ENCODE peak calls at places on chromosomes 4 and X, in four cellular contexts. E, X, N and C are unnamed samples.

GRCh38 chr4:23979534-23979933 is 89.7 kb upstream of the PPARGC1A start:
- DNase-seq in N (no peak), E (no peak), X (no peak), C (no peak)

GRCh38 chrX:150361777-150362351 is 1.3 kb upstream of the MAMLD1 start:
- DNase-seq in X (no peak), E (no peak), N (no peak), C (peak; percentile 40)

GRCh38 chr4:76341063-76341462 is 34.5 kb downstream of the STBD1 start:
- DNase-seq in N (no peak), E (peak; percentile 51), X (no peak), C (no peak)

GRCh38 chr4:82138376-82138775 is 235.4 kb downstream of the HNRNPD start:
- DNase-seq in N (no peak), X (no peak), E (no peak), C (no peak)

GRCh38 chr4:86184216-86184915 is 175.5 kb downstream of the MAPK10 start:
- DNase-seq in N (no peak), E (no peak), X (no peak), C (no peak)

GRCh38 chrX:124476562-124476961 is 130.2 kb downstream of the SH2D1A start:
- DNase-seq in N (no peak), X (no peak), E (no peak), C (no peak)

GRCh38 chrX:139559383-139560042 is 29.0 kb downstream of the F9 start:
- DNase-seq in E (peak; percentile 4), N (peak; percentile 36), X (peak; percentile 30), C (peak; percentile 20)

GRCh38 chr4:40681600-40682297 is 52.1 kb upstream of the RBM47 start:
- DNase-seq in N (no peak), X (no peak), E (no peak), C (no peak)

GRCh38 chrX:65451663-65452062 is 82.9 kb downstream of the LAS1L start:
- DNase-seq in N (peak; percentile 15), X (no peak), E (peak; percentile 9), C (peak; percentile 9)

GRCh38 chrX:2829469-2830246 is 928 bp downstream of the GYG2 start:
- DNase-seq in N (no peak), E (no peak), X (no peak), C (no peak)

GRCh38 chr4:123825596-123826291 is 429.1 kb downstream of the SPRY1 start:
- DNase-seq in E (no peak), N (no peak), X (no peak), C (no peak)

GRCh38 chr4:100362363-100362762 is 155.5 kb downstream of the EMCN start:
- DNase-seq in E (no peak), X (no peak), N (no peak), C (no peak)

GRCh38 chr4:52657317-52657629 is 1.8 kb downstream of the USP46 start:
- DNase-seq in X (no peak), E (no peak), N (no peak), C (no peak)
- TF ChIP-seq MAX in X (no peak), E (no peak), N (no peak), C (no peak)

DNA sequence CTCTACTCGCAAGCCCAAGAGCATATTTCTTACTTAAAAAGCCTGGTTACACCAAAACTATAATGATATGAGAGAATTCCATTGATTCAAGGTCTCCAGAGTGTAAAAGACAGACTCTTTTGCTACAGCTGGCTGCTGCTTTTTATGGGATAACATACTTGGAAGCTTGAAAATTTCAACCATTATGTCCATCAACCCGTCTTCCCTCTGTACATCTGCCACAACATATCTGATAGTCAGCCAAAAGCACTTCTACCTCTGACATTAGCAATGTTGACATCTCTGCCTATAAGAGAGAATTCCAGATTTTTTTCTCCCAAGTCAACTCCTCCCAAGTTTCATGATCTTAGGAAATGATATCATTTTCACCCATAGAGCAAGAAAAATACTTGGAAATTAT is 54.4 kb upstream of the IQCM start:
- DNase-seq in E (no peak), X (no peak), N (no peak), C (no peak)
- TF ChIP-seq POLR2AphosphoS5 in E (no peak), X (no peak), N (no peak), C (no peak)

GRCh38 chr4:184444215-184444952 is 30.0 kb downstream of the IRF2 start:
- DNase-seq in X (no peak), N (no peak), E (no peak), C (no peak)
- TF ChIP-seq FOXM1 in X (no peak), N (no peak), E (no peak), C (no peak)

GRCh38 chr4:2484993-2485392 is 16.1 kb downstream of the RNF4 start:
- DNase-seq in E (no peak), N (no peak), X (peak; percentile 62), C (no peak)
- TF ChIP-seq MAX in E (no peak), N (no peak), X (no peak), C (no peak)

GRCh38 chrX:154436290-154436596 is 711 bp upstream of the GDI1 start:
- DNase-seq in E (no peak), N (no peak), X (no peak), C (no peak)

GRCh38 chrX:154437971-154438893 is 1.3 kb downstream of the GDI1 start:
- DNase-seq in E (no peak), N (no peak), X (no peak), C (no peak)

GRCh38 chrX:154437398-154437752 is 421 bp downstream of the GDI1 start:
- DNase-seq in N (no peak), X (no peak), E (no peak), C (peak; percentile 73)

GRCh38 chrX:154435171-154435733 is 1.7 kb upstream of the GDI1 start:
- DNase-seq in N (no peak), X (no peak), E (no peak), C (no peak)

DNA sequence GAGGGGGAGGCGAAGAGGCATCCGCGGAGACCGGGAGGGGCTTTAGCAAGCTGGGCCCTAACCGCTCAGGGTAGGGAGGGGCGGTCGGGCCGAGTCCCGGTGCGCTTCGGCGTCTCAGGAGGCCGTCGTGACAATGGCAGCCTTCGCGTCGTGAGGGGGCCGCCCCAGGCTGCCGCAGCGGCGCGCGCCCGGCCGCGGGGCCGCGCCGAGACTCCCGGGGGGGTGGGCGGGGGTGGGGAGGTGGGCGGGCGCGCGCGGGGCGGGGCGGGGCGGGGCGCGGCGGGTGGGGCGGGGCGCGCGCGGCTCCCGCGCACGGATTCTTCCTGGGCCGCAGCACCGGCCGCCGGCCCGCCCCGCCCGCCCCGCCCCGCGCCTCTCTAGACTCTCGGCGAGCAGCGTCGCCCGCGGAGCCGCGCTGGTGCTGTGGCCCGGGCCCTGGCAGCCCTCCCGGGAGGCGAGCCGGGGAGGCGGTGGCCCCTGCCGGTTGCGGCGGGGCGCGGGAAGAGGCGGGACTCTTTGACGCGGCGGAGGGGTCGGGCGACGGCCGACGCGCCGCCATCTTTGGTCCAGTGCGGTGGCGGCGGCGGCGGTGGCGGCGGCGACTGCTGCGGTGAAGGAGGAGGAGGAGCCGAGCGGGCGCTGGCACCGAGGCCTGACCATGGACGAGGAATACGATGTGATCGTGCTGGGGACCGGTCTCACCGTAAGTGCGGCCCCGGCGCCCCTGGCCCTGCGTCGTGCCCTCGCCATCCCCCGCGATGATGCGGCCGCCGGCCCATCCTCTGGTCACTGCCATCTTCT is at the start of gene GDI1:
- DNase-seq in E (peak; percentile 87), N (no peak), X (no peak), C (peak; percentile 91)
- TF ChIP-seq POLR2AphosphoS5 in E (no peak), N (no peak), X (peak; percentile 29), C (no peak)

GRCh38 chrX:100264200-100264599 is 145.9 kb downstream of the PCDH19 start:
- DNase-seq in N (no peak), E (no peak), X (peak; percentile 45), C (no peak)

GRCh38 chrX:100263650-100264049 is 146.4 kb downstream of the PCDH19 start:
- DNase-seq in N (no peak), X (no peak), E (no peak), C (no peak)

DNA sequence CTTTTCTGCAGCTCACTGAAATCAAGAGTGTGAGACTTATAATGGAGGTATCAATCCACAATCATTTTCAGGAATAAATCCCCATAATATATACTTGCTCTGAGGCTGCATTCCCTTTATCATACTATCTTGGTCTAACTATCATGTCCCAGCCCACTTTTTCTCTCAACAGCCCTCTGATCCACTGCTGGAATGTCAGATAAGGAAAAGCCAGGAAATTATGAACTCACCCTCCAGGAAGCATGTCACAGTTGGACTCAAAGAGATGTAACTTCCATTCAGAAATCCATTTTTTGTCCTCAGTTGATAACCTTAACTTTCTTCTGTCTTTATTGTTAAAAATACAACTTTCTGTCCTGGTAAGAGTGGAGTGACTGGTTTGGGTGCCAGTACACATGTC is 144.9 kb downstream of the PCDH19 start:
- DNase-seq in X (no peak), N (no peak), E (no peak), C (no peak)
- TF ChIP-seq FOXM1 in X (no peak), N (no peak), E (no peak), C (no peak)